ENCODE peak calls at places on chromosomes 5 and 9, in six cellular contexts. T, X, O, W, Y and M are unnamed samples.

GRCh38 chr5:147391781-147392180 is 118.1 kb downstream of the DPYSL3 start:
- DNase-seq in T (peak; percentile 38), X (no peak), O (no peak), W (no peak), Y (peak; percentile 43), M (peak; percentile 65)

GRCh38 chr9:93603011-93603410 is 26.6 kb downstream of the PHF2 start:
- DNase-seq in T (no peak), X (peak; percentile 31), O (no peak), W (no peak), Y (no peak), M (no peak)

GRCh38 chr5:128084228-128085167 is 932 bp downstream of the SLC12A2 start:
- DNase-seq in T (no peak), X (peak; percentile 64), O (peak; percentile 64), W (peak; percentile 26), Y (peak; percentile 33), M (no peak)

GRCh38 chr9:95999390-95999789 is 123.9 kb downstream of the ERCC6L2 start:
- DNase-seq in T (no peak), X (no peak), O (no peak), W (no peak), Y (no peak), M (no peak)

GRCh38 chr9:10036095-10036494 is 576.7 kb downstream of the PTPRD start:
- DNase-seq in T (no peak), X (no peak), O (no peak), W (no peak), Y (no peak), M (no peak)

GRCh38 chr9:110763568-110763967 is 95.0 kb downstream of the MUSK start:
- DNase-seq in T (no peak), X (no peak), O (no peak), W (no peak), Y (no peak), M (no peak)

GRCh38 chr5:175123542-175123941 is 320.4 kb downstream of the DRD1 start:
- DNase-seq in T (peak; percentile 95), X (no peak), O (no peak), W (no peak), Y (no peak), M (no peak)

GRCh38 chr5:133785182-133785581 is 172.8 kb upstream of the FSTL4 start:
- DNase-seq in T (no peak), X (no peak), O (no peak), W (no peak), Y (no peak), M (no peak)

GRCh38 chr9:37776328-37776727 is 8.5 kb downstream of the EXOSC3 start:
- DNase-seq in T (no peak), X (no peak), O (no peak), W (no peak), Y (no peak), M (no peak)

GRCh38 chr5:90475436-90475980 is 844 bp downstream of the POLR3G start:
- DNase-seq in T (no peak), X (no peak), O (no peak), W (no peak), Y (no peak), M (no peak)

GRCh38 chr5:17928571-17928970 is 294.3 kb downstream of the TAF11L14 start:
- DNase-seq in T (no peak), X (no peak), O (no peak), W (no peak), Y (no peak), M (no peak)

GRCh38 chr9:117178596-117179111 is 236.2 kb downstream of the ASTN2 start:
- DNase-seq in T (no peak), X (no peak), O (no peak), W (no peak), Y (no peak), M (no peak)

GRCh38 chr9:72401396-72401795 is 36.4 kb upstream of the ZFAND5 start:
- DNase-seq in T (no peak), X (no peak), O (no peak), W (no peak), Y (no peak), M (no peak)

GRCh38 chr5:145830594-145830993 is 4.5 kb downstream of the PRELID2 start:
- DNase-seq in T (no peak), X (no peak), O (no peak), W (no peak), Y (no peak), M (no peak)

GRCh38 chr5:80043187-80043586 is 8.0 kb downstream of the THBS4 start:
- DNase-seq in T (no peak), X (no peak), O (no peak), W (no peak), Y (no peak), M (no peak)

GRCh38 chr5:3595102-3595961 is at the start of gene IRX1:
- DNase-seq in T (no peak), X (peak; percentile 82), O (no peak), W (no peak), Y (no peak), M (no peak)

GRCh38 chr5:169417676-169418075 is 116.7 kb upstream of the SLIT3 start:
- DNase-seq in T (no peak), X (no peak), O (no peak), W (no peak), Y (no peak), M (no peak)

GRCh38 chr9:83346655-83347393 is 191.4 kb downstream of the FRMD3 start:
- DNase-seq in T (no peak), X (no peak), O (no peak), W (no peak), Y (no peak), M (no peak)

GRCh38 chr5:134411228-134411545 is 494 bp downstream of the CDKN2AIPNL start:
- DNase-seq in T (no peak), X (no peak), O (no peak), W (no peak), Y (no peak), M (no peak)

GRCh38 chr5:153969563-153969895 is 69.2 kb downstream of the FAM114A2 start:
- DNase-seq in T (no peak), X (no peak), O (no peak), W (no peak), Y (no peak), M (no peak)

GRCh38 chr5:154993461-154993860 is 20.1 kb upstream of the KIF4B start:
- DNase-seq in T (no peak), X (no peak), O (no peak), W (no peak), Y (no peak), M (no peak)

GRCh38 chr5:395156-395920 is 47.6 kb upstream of the EXOC3 start:
- DNase-seq in T (no peak), X (peak; percentile 44), O (no peak), W (no peak), Y (no peak), M (peak; percentile 32)

GRCh38 chr9:6080154-6080716 is 64.8 kb upstream of the RANBP6 start:
- DNase-seq in T (peak; percentile 99), X (peak; percentile 92), O (peak; percentile 87), W (peak; percentile 92), Y (peak; percentile 90), M (peak; percentile 87)
- TF ChIP-seq CTCF in T (no peak), X (peak; percentile 0), O (no peak), W (peak; percentile 15), Y (peak; percentile 28), M (no peak)

GRCh38 chr9:27280249-27280648 is 16.7 kb downstream of the EQTN start:
- DNase-seq in T (no peak), X (no peak), O (no peak), W (no peak), Y (no peak), M (no peak)

GRCh38 chr9:27282269-27282668 is 14.7 kb downstream of the EQTN start:
- DNase-seq in T (no peak), X (no peak), O (no peak), W (no peak), Y (no peak), M (no peak)

GRCh38 chr9:27279611-27280010 is 17.3 kb downstream of the EQTN start:
- DNase-seq in T (no peak), X (no peak), O (no peak), W (no peak), Y (no peak), M (no peak)

GRCh38 chr9:27278374-27278773 is 18.6 kb downstream of the EQTN start:
- DNase-seq in T (no peak), X (no peak), O (no peak), W (no peak), Y (no peak), M (no peak)

DNA sequence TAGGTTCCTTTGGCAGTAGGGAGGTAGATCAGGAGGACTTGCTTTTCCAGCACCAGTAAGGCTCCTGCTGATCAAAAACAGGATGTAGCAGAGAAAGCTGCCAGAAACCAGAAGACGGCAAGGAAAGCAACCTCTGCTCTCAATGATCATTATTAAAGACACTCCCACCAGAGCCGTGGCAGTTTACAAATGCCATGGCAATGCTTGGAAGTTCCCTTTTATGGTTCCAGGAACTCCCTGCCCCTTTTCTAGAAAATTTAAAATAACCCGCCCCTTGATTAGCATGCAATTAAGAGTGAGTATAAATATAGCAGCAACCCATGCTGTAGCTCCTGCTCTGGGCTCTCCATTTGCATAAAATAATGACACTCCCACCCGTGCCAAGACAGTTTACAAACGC is 16.1 kb downstream of the EQTN start:
- DNase-seq in T (no peak), X (no peak), O (no peak), W (no peak), Y (peak; percentile 19), M (no peak)
- H3K4me3 ChIP-seq in T (no peak overlapping the region), X (no peak overlapping the region), O (peak overlapping the region; percentile 12), W (no peak overlapping the region), Y (no peak overlapping the region), M (no peak overlapping the region)

DNA sequence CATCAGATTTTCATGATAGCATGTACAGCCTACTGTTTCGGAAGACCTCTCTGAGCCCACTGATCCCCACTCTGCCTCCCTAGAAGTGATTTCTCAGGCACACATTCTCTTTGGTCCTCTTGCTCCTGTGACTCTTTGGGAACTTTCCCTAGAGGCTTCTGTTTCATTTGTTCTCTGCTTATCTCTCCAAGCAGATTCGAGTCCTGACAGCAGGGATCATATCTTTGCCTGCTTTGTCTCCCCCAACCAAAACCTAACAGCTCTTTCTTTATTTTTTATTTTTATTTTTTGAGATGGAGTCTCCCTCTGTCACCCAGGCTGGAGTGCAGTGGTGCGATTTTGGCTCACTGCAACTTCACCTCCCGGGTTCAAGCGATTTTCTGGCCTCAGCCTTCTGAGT is 16.9 kb downstream of the PIP5K1B start:
- DNase-seq in T (no peak), X (no peak), O (no peak), W (no peak), Y (no peak), M (no peak)
- H3K27me3 ChIP-seq in T (peaks cover 38% of the 10 kb centered on the region), X (no peaks in the 10 kb centered on the region), O (no peaks in the 10 kb centered on the region), W (no peaks in the 10 kb centered on the region), Y (no peaks in the 10 kb centered on the region), M (no peaks in the 10 kb centered on the region)

DNA sequence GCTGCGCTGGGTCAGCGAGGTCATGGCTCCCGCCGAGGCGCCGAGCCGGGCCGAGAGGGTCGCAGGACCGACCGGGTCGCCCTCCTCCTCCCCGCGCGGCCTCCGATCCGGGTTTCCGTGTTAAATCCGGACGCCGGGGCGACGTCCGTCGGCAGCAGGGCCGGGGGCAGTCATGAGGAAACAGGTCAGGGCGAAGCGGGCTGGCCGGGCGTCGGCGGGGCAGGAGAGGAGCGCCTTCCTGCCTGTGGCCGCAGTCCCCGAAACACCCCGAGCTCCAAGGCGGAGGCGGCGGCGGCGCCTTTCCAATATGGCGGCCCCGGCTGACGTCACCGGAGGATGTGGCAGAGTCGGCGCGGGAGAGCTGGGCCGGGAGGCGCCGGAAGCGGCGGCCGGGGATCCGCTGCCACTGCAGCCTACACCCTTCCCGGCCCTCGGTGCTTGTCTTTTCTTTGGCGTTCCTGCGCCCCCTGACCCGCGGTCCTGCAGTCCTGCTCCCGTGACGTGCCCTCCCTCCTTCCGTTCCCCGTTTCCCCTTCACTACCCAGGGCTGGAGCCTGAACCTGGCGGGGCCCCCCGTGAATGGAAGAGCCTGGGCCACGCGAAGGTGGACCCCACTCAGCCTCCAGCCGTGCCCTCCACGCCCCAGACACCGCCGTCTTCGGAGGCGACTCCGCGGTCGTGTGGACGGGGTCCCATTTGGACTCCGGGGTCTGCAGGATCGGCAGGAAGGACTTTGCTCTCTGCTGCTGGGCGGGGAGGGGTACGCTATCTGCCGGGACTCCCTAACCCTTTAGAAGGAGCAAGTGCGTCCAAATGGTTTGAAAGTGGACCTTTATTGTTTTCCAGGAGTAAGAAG is at the start of gene GOLPH3:
- DNase-seq in T (peak; percentile 61), X (peak; percentile 97), O (peak; percentile 97), W (peak; percentile 95), Y (peak; percentile 91), M (no peak)
- TF ChIP-seq CTCF in T (no peak), X (peak; percentile 7), O (peak; percentile 26), W (no peak), Y (no peak), M (no peak)